ENCODE peak calls at places on chromosome 11, in seven cellular contexts. D, U, J, F, S, Z and V are unnamed samples.

GRCh38 chr11:61549662-61550568 is 31.0 kb downstream of the SYT7 start:
- ATAC-seq in D (no peak), U (no peak), J (no peak), F (no peak), S (no peak), Z (no peak), V (no peak)

GRCh38 chr11:20459865-20460264 is 72.3 kb downstream of the PRMT3 start:
- ATAC-seq in D (no peak), U (no peak), J (no peak), F (no peak), S (no peak), Z (no peak), V (no peak)

GRCh38 chr11:116879789-116880402 is 42.5 kb upstream of the APOA1 start:
- ATAC-seq in D (peak), U (peak), J (peak), F (peak), S (peak), Z (peak), V (peak)

GRCh38 chr11:48148749-48149148 is 67.9 kb upstream of the OR4B1 start:
- ATAC-seq in D (no peak), U (no peak), J (no peak), F (no peak), S (no peak), Z (no peak), V (no peak)

GRCh38 chr11:12546122-12546521 is 128.1 kb upstream of the TEAD1 start:
- ATAC-seq in D (peak), U (no peak), J (no peak), F (no peak), S (no peak), Z (no peak), V (no peak)

GRCh38 chr11:123628936-123629683 is 25.3 kb downstream of the SCN3B start:
- ATAC-seq in D (peak), U (peak), J (no peak), F (no peak), S (peak), Z (no peak), V (peak)

GRCh38 chr11:124725719-124726105 is 14.0 kb upstream of the NRGN start:
- ATAC-seq in D (no peak), U (peak), J (no peak), F (peak), S (no peak), Z (no peak), V (no peak)

GRCh38 chr11:128569291-128569690 is 18.1 kb downstream of the ETS1 start:
- ATAC-seq in D (no peak), U (no peak), J (no peak), F (no peak), S (no peak), Z (no peak), V (no peak)

GRCh38 chr11:35282226-35282882 is 137.0 kb downstream of the SLC1A2 start:
- ATAC-seq in D (peak), U (peak), J (peak), F (peak), S (no peak), Z (peak), V (peak)

GRCh38 chr11:118186346-118187107 is 10.1 kb upstream of the SCN2B start:
- ATAC-seq in D (peak), U (peak), J (no peak), F (no peak), S (no peak), Z (no peak), V (no peak)

GRCh38 chr11:119427279-119427678 is 4.3 kb upstream of the THY1 start:
- ATAC-seq in D (no peak), U (no peak), J (no peak), F (no peak), S (no peak), Z (no peak), V (no peak)

GRCh38 chr11:120657306-120658070 is 145.9 kb downstream of the GRIK4 start:
- ATAC-seq in D (no peak), U (no peak), J (peak), F (peak), S (no peak), Z (no peak), V (no peak)

GRCh38 chr11:114263510-114264170 is 32.6 kb upstream of the NNMT start:
- ATAC-seq in D (no peak), U (no peak), J (no peak), F (no peak), S (no peak), Z (no peak), V (no peak)

GRCh38 chr11:57460017-57460755 is at the start of gene RTN4RL2:
- ATAC-seq in D (peak), U (peak), J (peak), F (peak), S (no peak), Z (peak), V (peak)

GRCh38 chr11:58742981-58743880 is 11.5 kb upstream of the GLYAT start:
- ATAC-seq in D (no peak), U (no peak), J (no peak), F (no peak), S (no peak), Z (no peak), V (no peak)

GRCh38 chr11:30567644-30568043 is 18.5 kb downstream of the MPPED2 start:
- ATAC-seq in D (no peak), U (no peak), J (no peak), F (no peak), S (no peak), Z (no peak), V (no peak)

GRCh38 chr11:61536676-61537270 is 28.2 kb downstream of the LRRC10B start:
- ATAC-seq in D (no peak), U (no peak), J (no peak), F (no peak), S (no peak), Z (peak), V (no peak)

GRCh38 chr11:33719587-33719986 is 16.6 kb downstream of the CD59 start:
- ATAC-seq in D (no peak), U (no peak), J (no peak), F (no peak), S (no peak), Z (no peak), V (no peak)

GRCh38 chr11:33713914-33714398 is 13.3 kb upstream of the C11orf91 start:
- ATAC-seq in D (peak), U (peak), J (no peak), F (no peak), S (no peak), Z (no peak), V (no peak)

GRCh38 chr11:33718441-33718840 is 17.8 kb downstream of the CD59 start:
- ATAC-seq in D (no peak), U (no peak), J (no peak), F (no peak), S (no peak), Z (no peak), V (no peak)

GRCh38 chr11:33713162-33713913 is 12.7 kb upstream of the C11orf91 start:
- ATAC-seq in D (peak), U (peak), J (no peak), F (no peak), S (no peak), Z (no peak), V (no peak)

GRCh38 chr11:33716236-33716635 is 15.6 kb upstream of the C11orf91 start:
- ATAC-seq in D (peak), U (peak), J (no peak), F (peak), S (peak), Z (peak), V (no peak)
- TF ChIP-seq CTCF in D (peak), U (peak), J (no peak), F (peak), S (peak), Z (peak), V (no peak)

GRCh38 chr11:7098235-7098832 is 9.5 kb downstream of the RBMXL2 start:
- ATAC-seq in D (peak), U (peak), J (peak), F (peak), S (peak), Z (peak), V (no peak)
- TF ChIP-seq CTCF in D (peak), U (peak), J (peak), F (peak), S (peak), Z (peak), V (peak)

GRCh38 chr11:69640995-69641581 is at the start of gene CCND1:
- ATAC-seq in D (peak), U (peak), J (peak), F (peak), S (peak), Z (peak), V (peak)
- TF ChIP-seq CTCF in D (no peak), U (peak), J (no peak), F (no peak), S (peak), Z (no peak), V (peak)

DNA sequence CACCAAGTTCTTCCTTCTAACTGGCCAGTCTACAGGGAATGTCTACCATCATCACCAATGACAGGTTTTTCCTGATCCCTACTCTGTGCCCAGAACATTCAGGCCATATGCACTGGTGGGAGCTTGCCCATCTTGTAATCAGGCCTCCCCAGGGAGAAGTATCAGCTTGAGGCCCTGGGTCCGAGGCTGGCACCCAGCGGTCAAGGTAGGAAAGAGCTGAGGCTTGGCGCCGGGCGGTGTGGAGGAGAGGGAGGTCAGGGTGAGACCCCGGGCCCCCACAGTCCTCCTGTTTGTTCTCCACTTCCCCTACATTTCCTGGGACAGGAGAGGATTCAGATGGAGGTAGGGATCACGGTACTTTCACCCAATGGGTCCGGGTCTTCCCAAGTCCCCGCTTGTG is 15.5 kb downstream of the TSKU start:
- ATAC-seq in D (no peak), U (no peak), J (no peak), F (no peak), S (peak), Z (peak), V (peak)
- TF ChIP-seq CTCF in D (no peak), U (no peak), J (no peak), F (no peak), S (no peak), Z (no peak), V (no peak)

GRCh38 chr11:75214411-75214821 is 26.2 kb upstream of the TPBGL start:
- ATAC-seq in D (peak), U (peak), J (peak), F (peak), S (peak), Z (peak), V (no peak)
- TF ChIP-seq CTCF in D (no peak), U (peak), J (no peak), F (no peak), S (no peak), Z (no peak), V (no peak)